ENCODE peak calls at places on chromosome 6, in five cellular contexts. One of them, this sample, is unnamed.

GRCh38 chr6:20286968-20287565 is 74.8 kb upstream of the MBOAT1 start:
- DNase-seq in left ventricle myocardium inferior: no peak
- DNase-seq in RWPE1: no peak
- DNase-seq in effector memory CD4-positive, alpha-beta T cell: no peak
- DNase-seq in CD8-positive, alpha-beta T cell: no peak
- DNase-seq in this sample: no peak

GRCh38 chr6:14732845-14733757 is 512.8 kb upstream of the JARID2 start:
- DNase-seq in left ventricle myocardium inferior: no peak
- DNase-seq in RWPE1: peak
- DNase-seq in effector memory CD4-positive, alpha-beta T cell: no peak
- DNase-seq in CD8-positive, alpha-beta T cell: no peak
- DNase-seq in this sample: peak

GRCh38 chr6:27873101-27874030 is 38.8 kb downstream of the OR2B2 start:
- DNase-seq in left ventricle myocardium inferior: peak
- DNase-seq in RWPE1: no peak
- DNase-seq in effector memory CD4-positive, alpha-beta T cell: peak
- DNase-seq in CD8-positive, alpha-beta T cell: peak
- DNase-seq in this sample: no peak

GRCh38 chr6:30761791-30762429 is 17.6 kb upstream of the IER3 start:
- DNase-seq in left ventricle myocardium inferior: no peak
- DNase-seq in RWPE1: no peak
- DNase-seq in effector memory CD4-positive, alpha-beta T cell: no peak
- DNase-seq in CD8-positive, alpha-beta T cell: no peak
- DNase-seq in this sample: no peak

GRCh38 chr6:2028457-2029038 is 216.9 kb downstream of the GMDS start:
- DNase-seq in left ventricle myocardium inferior: no peak
- DNase-seq in RWPE1: no peak
- DNase-seq in effector memory CD4-positive, alpha-beta T cell: no peak
- DNase-seq in CD8-positive, alpha-beta T cell: no peak
- DNase-seq in this sample: no peak

GRCh38 chr6:115796061-115796460 is 264.6 kb downstream of the FRK start:
- DNase-seq in left ventricle myocardium inferior: no peak
- DNase-seq in RWPE1: peak
- DNase-seq in effector memory CD4-positive, alpha-beta T cell: no peak
- DNase-seq in CD8-positive, alpha-beta T cell: no peak
- DNase-seq in this sample: no peak

GRCh38 chr6:24522090-24522820 is 27.5 kb downstream of the ALDH5A1 start:
- DNase-seq in left ventricle myocardium inferior: no peak
- DNase-seq in RWPE1: no peak
- DNase-seq in effector memory CD4-positive, alpha-beta T cell: no peak
- DNase-seq in CD8-positive, alpha-beta T cell: no peak
- DNase-seq in this sample: no peak

GRCh38 chr6:33414592-33415271 is 3.2 kb downstream of the CUTA start:
- DNase-seq in left ventricle myocardium inferior: no peak
- DNase-seq in RWPE1: no peak
- DNase-seq in effector memory CD4-positive, alpha-beta T cell: no peak
- DNase-seq in CD8-positive, alpha-beta T cell: no peak
- DNase-seq in this sample: no peak

GRCh38 chr6:46011241-46012085 is 4.2 kb downstream of the CLIC5 start:
- DNase-seq in left ventricle myocardium inferior: peak
- DNase-seq in RWPE1: no peak
- DNase-seq in effector memory CD4-positive, alpha-beta T cell: peak
- DNase-seq in CD8-positive, alpha-beta T cell: peak
- DNase-seq in this sample: no peak

GRCh38 chr6:150930816-150931215 is 65.3 kb downstream of the MTHFD1L start:
- DNase-seq in left ventricle myocardium inferior: no peak
- DNase-seq in RWPE1: no peak
- DNase-seq in effector memory CD4-positive, alpha-beta T cell: no peak
- DNase-seq in CD8-positive, alpha-beta T cell: no peak
- DNase-seq in this sample: no peak

GRCh38 chr6:136921521-136921935 is 573 bp upstream of the SLC35D3 start:
- DNase-seq in left ventricle myocardium inferior: no peak
- DNase-seq in RWPE1: peak
- DNase-seq in effector memory CD4-positive, alpha-beta T cell: no peak
- DNase-seq in CD8-positive, alpha-beta T cell: no peak
- DNase-seq in this sample: no peak

GRCh38 chr6:134249759-134250602 is 67.9 kb downstream of the SGK1 start:
- DNase-seq in left ventricle myocardium inferior: no peak
- DNase-seq in RWPE1: no peak
- DNase-seq in effector memory CD4-positive, alpha-beta T cell: no peak
- DNase-seq in CD8-positive, alpha-beta T cell: no peak
- DNase-seq in this sample: no peak

GRCh38 chr6:107600936-107601335 is 111.0 kb downstream of the SOBP start:
- DNase-seq in left ventricle myocardium inferior: no peak
- DNase-seq in RWPE1: peak
- DNase-seq in effector memory CD4-positive, alpha-beta T cell: no peak
- DNase-seq in CD8-positive, alpha-beta T cell: no peak
- DNase-seq in this sample: no peak

GRCh38 chr6:108734336-108734922 is 113.8 kb upstream of the ARMC2 start:
- DNase-seq in left ventricle myocardium inferior: no peak
- DNase-seq in RWPE1: no peak
- DNase-seq in effector memory CD4-positive, alpha-beta T cell: no peak
- DNase-seq in CD8-positive, alpha-beta T cell: no peak
- DNase-seq in this sample: no peak
- H3K27ac ChIP-seq in left ventricle myocardium inferior: no peak
- H3K27ac ChIP-seq in RWPE1: no peak
- H3K27ac ChIP-seq in effector memory CD4-positive, alpha-beta T cell: no peak
- H3K27ac ChIP-seq in CD8-positive, alpha-beta T cell: no peak
- H3K27ac ChIP-seq in this sample: no peak

GRCh38 chr6:35495258-35496035 is 1.4 kb downstream of the TEAD3 start:
- DNase-seq in left ventricle myocardium inferior: no peak
- DNase-seq in RWPE1: no peak
- DNase-seq in effector memory CD4-positive, alpha-beta T cell: no peak
- DNase-seq in CD8-positive, alpha-beta T cell: no peak
- DNase-seq in this sample: no peak

GRCh38 chr6:35496851-35497570 is at the start of gene TEAD3:
- DNase-seq in left ventricle myocardium inferior: peak
- DNase-seq in RWPE1: peak
- DNase-seq in effector memory CD4-positive, alpha-beta T cell: peak
- DNase-seq in CD8-positive, alpha-beta T cell: peak
- DNase-seq in this sample: no peak

GRCh38 chr6:35497571-35498406 is 910 bp upstream of the TEAD3 start:
- DNase-seq in left ventricle myocardium inferior: peak
- DNase-seq in RWPE1: peak
- DNase-seq in effector memory CD4-positive, alpha-beta T cell: peak
- DNase-seq in CD8-positive, alpha-beta T cell: peak
- DNase-seq in this sample: no peak

GRCh38 chr6:35494161-35494563 is 2.7 kb downstream of the TEAD3 start:
- DNase-seq in left ventricle myocardium inferior: peak
- DNase-seq in RWPE1: no peak
- DNase-seq in effector memory CD4-positive, alpha-beta T cell: no peak
- DNase-seq in CD8-positive, alpha-beta T cell: no peak
- DNase-seq in this sample: no peak

DNA sequence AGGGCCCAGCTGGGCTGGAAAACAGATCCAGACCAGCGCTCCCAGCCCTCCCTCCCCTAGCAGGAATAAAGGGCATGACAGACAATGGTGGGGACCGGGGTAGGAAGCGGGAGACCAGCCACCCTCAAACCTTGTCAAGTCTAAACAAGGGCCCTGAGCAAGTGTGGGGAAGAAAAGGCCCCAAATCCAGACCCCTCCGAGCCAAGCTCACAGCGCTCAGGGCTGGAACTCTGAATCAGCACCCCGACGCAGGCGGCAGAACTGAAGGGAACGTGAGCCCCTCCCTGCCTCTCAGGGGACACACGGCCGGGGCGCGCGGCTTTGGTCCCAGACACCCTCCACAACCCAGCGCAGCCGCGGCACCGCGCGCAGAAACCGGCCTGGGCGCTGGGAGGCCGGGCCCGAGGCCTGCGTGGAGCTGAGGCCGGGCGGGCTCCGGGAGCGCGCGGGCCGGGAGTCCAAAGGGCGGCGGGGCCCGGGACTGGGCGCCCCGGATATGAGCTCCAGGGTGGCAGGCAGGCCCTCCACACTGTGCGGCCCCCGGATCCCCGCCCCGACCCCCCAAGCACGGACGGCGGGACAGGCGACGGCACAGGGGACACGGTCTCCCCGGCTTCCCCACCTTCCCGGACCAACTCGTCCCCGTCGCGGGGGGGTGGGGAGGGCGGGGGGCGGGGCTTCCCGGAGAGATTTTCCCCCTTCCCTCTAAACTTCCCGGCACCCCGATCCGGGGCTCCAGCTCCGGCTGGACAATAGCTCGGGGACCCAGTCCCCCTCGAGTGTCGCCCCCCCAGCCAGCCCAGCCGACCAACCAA is 636 bp downstream of the TEAD3 start:
- DNase-seq in left ventricle myocardium inferior: peak
- DNase-seq in RWPE1: peak
- DNase-seq in effector memory CD4-positive, alpha-beta T cell: no peak
- DNase-seq in CD8-positive, alpha-beta T cell: no peak
- DNase-seq in this sample: no peak
- H3K27ac ChIP-seq in left ventricle myocardium inferior: peak
- H3K27ac ChIP-seq in RWPE1: peak
- H3K27ac ChIP-seq in effector memory CD4-positive, alpha-beta T cell: no peak
- H3K27ac ChIP-seq in CD8-positive, alpha-beta T cell: no peak
- H3K27ac ChIP-seq in this sample: no peak

DNA sequence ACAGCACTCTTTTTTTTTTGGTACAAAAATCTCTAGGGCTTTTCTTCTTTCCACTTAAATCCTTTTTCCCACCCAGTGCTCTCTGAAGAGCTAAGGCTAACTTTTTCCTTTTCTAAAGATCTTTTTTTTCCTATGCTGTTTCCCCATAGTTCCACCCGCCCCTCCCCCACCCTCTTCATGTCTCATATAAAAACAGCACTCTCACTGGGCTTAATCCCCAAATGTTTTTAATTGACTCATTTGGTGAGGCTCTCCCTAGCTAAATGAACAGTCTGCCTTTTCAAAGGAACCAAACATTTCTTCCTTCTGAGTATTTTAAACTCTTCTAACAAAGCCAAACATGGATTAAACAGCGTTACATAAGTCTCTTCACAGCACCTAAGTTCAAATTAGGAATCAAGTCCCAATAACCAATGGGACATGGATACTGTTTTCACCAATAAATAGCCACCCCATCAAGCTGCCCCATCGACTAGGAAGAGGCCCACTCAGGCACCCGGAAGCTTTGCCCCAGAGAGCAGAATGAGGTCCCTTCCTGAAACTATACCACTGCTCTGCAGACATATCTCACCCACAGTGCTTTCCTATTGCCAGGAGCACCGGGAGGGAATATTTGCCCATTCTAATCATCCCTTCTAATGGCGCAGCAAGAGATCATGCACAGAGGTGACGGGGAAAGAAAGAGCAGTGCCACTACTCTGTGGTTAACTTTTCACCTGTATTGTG is 63.7 kb downstream of the ATXN1 start:
- DNase-seq in left ventricle myocardium inferior: no peak
- DNase-seq in RWPE1: no peak
- DNase-seq in effector memory CD4-positive, alpha-beta T cell: no peak
- DNase-seq in CD8-positive, alpha-beta T cell: no peak
- DNase-seq in this sample: no peak
- H3K27ac ChIP-seq in left ventricle myocardium inferior: no peak
- H3K27ac ChIP-seq in RWPE1: no peak
- H3K27ac ChIP-seq in effector memory CD4-positive, alpha-beta T cell: peak
- H3K27ac ChIP-seq in CD8-positive, alpha-beta T cell: no peak
- H3K27ac ChIP-seq in this sample: no peak

DNA sequence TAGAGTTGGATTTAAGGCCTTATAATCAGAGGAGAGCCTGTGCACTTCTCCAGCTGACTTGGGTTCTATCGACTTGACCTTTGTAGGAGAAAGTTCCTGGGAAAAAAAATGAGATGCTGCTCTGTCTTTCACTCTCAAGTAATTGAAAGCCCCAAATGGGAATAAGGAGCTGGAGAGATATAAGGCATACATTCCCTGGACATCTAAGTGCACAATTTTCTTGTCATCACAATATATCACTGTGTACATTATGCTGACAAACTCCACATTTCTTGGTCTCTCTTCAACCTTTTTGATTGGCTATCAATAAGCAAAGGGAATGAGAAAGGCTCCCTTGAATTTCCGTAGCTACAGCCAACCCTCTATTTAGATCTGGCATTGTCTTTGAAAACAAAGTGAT is 450.1 kb upstream of the MAN1A1 start:
- DNase-seq in left ventricle myocardium inferior: no peak
- DNase-seq in RWPE1: no peak
- DNase-seq in effector memory CD4-positive, alpha-beta T cell: no peak
- DNase-seq in CD8-positive, alpha-beta T cell: no peak
- DNase-seq in this sample: no peak
- H3K27ac ChIP-seq in left ventricle myocardium inferior: no peak
- H3K27ac ChIP-seq in RWPE1: no peak
- H3K27ac ChIP-seq in effector memory CD4-positive, alpha-beta T cell: no peak
- H3K27ac ChIP-seq in CD8-positive, alpha-beta T cell: no peak
- H3K27ac ChIP-seq in this sample: no peak

GRCh38 chr6:69220293-69220847 is 576.4 kb downstream of the LMBRD1 start:
- DNase-seq in left ventricle myocardium inferior: no peak
- DNase-seq in RWPE1: no peak
- DNase-seq in effector memory CD4-positive, alpha-beta T cell: no peak
- DNase-seq in CD8-positive, alpha-beta T cell: no peak
- DNase-seq in this sample: no peak
- H3K27ac ChIP-seq in left ventricle myocardium inferior: no peak
- H3K27ac ChIP-seq in RWPE1: no peak
- H3K27ac ChIP-seq in effector memory CD4-positive, alpha-beta T cell: no peak
- H3K27ac ChIP-seq in CD8-positive, alpha-beta T cell: no peak
- H3K27ac ChIP-seq in this sample: no peak

DNA sequence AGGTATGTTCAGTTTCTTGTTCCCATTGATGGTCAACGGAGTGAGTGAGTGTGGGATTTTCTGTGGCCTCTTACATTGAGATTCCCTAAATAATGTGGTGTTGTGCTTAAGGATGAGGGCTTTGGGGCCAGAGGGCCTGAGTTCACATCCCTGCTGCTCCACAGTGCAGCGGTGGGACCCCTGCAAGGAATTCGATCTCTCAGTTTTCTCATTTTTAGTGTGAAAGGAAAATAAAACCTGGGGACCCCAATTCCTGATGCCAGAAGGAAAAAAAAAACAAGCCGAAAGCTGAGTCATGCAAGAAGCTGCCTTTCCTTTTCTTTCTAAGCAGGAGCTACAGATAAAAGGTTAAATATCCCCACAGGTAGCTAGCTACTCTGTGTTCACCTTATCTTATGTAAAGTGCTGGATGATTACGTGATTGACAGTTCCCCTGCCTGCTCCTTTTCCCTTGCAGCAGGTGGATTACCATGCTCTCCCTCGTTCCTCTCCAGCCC is 120.2 kb upstream of the CLDN20 start:
- DNase-seq in left ventricle myocardium inferior: no peak
- DNase-seq in RWPE1: no peak
- DNase-seq in effector memory CD4-positive, alpha-beta T cell: no peak
- DNase-seq in CD8-positive, alpha-beta T cell: no peak
- DNase-seq in this sample: no peak
- H3K27ac ChIP-seq in left ventricle myocardium inferior: no peak
- H3K27ac ChIP-seq in RWPE1: no peak
- H3K27ac ChIP-seq in effector memory CD4-positive, alpha-beta T cell: peak
- H3K27ac ChIP-seq in CD8-positive, alpha-beta T cell: no peak
- H3K27ac ChIP-seq in this sample: no peak